ENCODE peak calls at places on chromosomes 4 and X, in five cellular contexts. J, N, A, H and T are unnamed samples.

GRCh38 chr4:6687947-6688878 is 5.5 kb upstream of the S100P start:
- DNase-seq in H (no peak), A (no peak), N (no peak), J (no peak), T (no peak)

GRCh38 chr4:105122334-105122733 is 24.3 kb upstream of the TET2 start:
- DNase-seq in J (no peak), A (peak; percentile 20), N (no peak), H (no peak), T (peak; percentile 11)

GRCh38 chrX:41122664-41123257 is 37.5 kb downstream of the USP9X start:
- DNase-seq in H (no peak), N (no peak), A (no peak), J (no peak), T (no peak)

GRCh38 chr4:138751290-138751689 is 264.3 kb upstream of the NOCT start:
- DNase-seq in A (no peak), N (no peak), J (no peak), H (no peak), T (no peak)

GRCh38 chr4:16202598-16202997 is 23.7 kb downstream of the TAPT1 start:
- DNase-seq in H (no peak), J (no peak), A (no peak), N (no peak), T (no peak)

GRCh38 chr4:77699731-77700210 is 94.2 kb downstream of the CXCL13 start:
- DNase-seq in J (no peak), A (peak; percentile 71), H (no peak), N (no peak), T (peak; percentile 80)

GRCh38 chrX:44675364-44676024 is 132.8 kb upstream of the FUNDC1 start:
- DNase-seq in N (peak; percentile 50), A (no peak), J (no peak), H (no peak), T (peak; percentile 98)

GRCh38 chr4:94533405-94534223 is 81.9 kb downstream of the PDLIM5 start:
- DNase-seq in A (no peak), J (no peak), H (no peak), N (no peak), T (peak; percentile 35)

GRCh38 chrX:41304178-41304577 is 29.8 kb upstream of the DDX3X start:
- DNase-seq in H (no peak), N (no peak), J (no peak), A (no peak), T (no peak)

GRCh38 chr4:57442834-57443291 is 332.7 kb upstream of the IGFBP7 start:
- DNase-seq in J (no peak), N (peak; percentile 31), H (no peak), A (peak; percentile 73), T (peak; percentile 29)

GRCh38 chr4:26860922-26861433 is 337 bp downstream of the STIM2 start:
- DNase-seq in A (peak; percentile 74), H (peak; percentile 89), J (peak; percentile 90), N (peak; percentile 52), T (peak; percentile 57)

GRCh38 chr4:186840771-186841301 is 117.2 kb upstream of the FAT1 start:
- DNase-seq in N (no peak), J (no peak), A (no peak), H (no peak), T (no peak)

GRCh38 chr4:1318488-1319213 is 28.4 kb upstream of the UVSSA start:
- DNase-seq in J (peak; percentile 48), H (peak; percentile 61), N (peak; percentile 24), A (no peak), T (no peak)

GRCh38 chrX:155313766-155314165 is 20.6 kb downstream of the CLIC2 start:
- DNase-seq in J (no peak), H (no peak), A (no peak), N (no peak), T (no peak)

GRCh38 chr4:76058888-76059426 is 15.6 kb upstream of the ART3 start:
- DNase-seq in J (no peak), N (no peak), H (no peak), A (no peak), T (no peak)

GRCh38 chr4:84647307-84647884 is 64.5 kb downstream of the CDS1 start:
- DNase-seq in J (no peak), H (no peak), N (no peak), A (no peak), T (no peak)

GRCh38 chrX:117711774-117712173 is 404.8 kb downstream of the KLHL13 start:
- DNase-seq in H (no peak), N (no peak), A (no peak), J (no peak), T (no peak)

GRCh38 chr4:4386296-4386735 is 586 bp upstream of the NSG1 start:
- DNase-seq in A (peak; percentile 35), N (no peak), H (peak; percentile 68), J (no peak), T (peak; percentile 23)

GRCh38 chr4:123922847-123923246 is 526.3 kb downstream of the SPRY1 start:
- DNase-seq in A (no peak), N (no peak), J (no peak), H (no peak), T (peak; percentile 27)

GRCh38 chrX:10240918-10241317 is 84.1 kb downstream of the CLCN4 start:
- DNase-seq in H (no peak), J (no peak), A (no peak), N (no peak), T (peak; percentile 76)

GRCh38 chrX:49970699-49971098 is 48.3 kb downstream of the CLCN5 start:
- DNase-seq in J (no peak), A (no peak), H (no peak), N (no peak), T (no peak)

GRCh38 chr4:1405249-1405635 is 1.0 kb downstream of the NKX1-1 start:
- DNase-seq in J (peak; percentile 18), A (no peak), N (no peak), H (no peak), T (no peak)

GRCh38 chrX:72021975-72022374 is 109.7 kb downstream of the RTL5 start:
- DNase-seq in A (no peak), J (no peak), H (peak; percentile 28), N (no peak), T (no peak)

GRCh38 chr4:139582044-139582443 is 26.0 kb upstream of the SETD7 start:
- DNase-seq in A (no peak), J (no peak), H (no peak), N (no peak), T (no peak)

GRCh38 chr4:4333265-4333706 is 43.2 kb downstream of the ZBTB49 start:
- DNase-seq in J (no peak), N (peak; percentile 50), A (no peak), H (peak; percentile 84), T (peak; percentile 41)

GRCh38 chrX:154412468-154412867 is 1.1 kb downstream of the TAFAZZIN start:
- DNase-seq in A (no peak), H (no peak), J (no peak), N (peak; percentile 64), T (no peak)

GRCh38 chr4:113943863-113944262 is 35.6 kb downstream of the ARSJ start:
- DNase-seq in H (no peak), J (no peak), N (no peak), A (no peak), T (no peak)

GRCh38 chr4:175298119-175298518 is 380.0 kb downstream of the ADAM29 start:
- DNase-seq in H (no peak), N (no peak), J (no peak), A (no peak), T (peak; percentile 23)

GRCh38 chrX:149120459-149120858 is 384.6 kb downstream of the IDS start:
- DNase-seq in H (no peak), A (no peak), J (no peak), N (no peak), T (no peak)

GRCh38 chr4:53507671-53508286 is 83.5 kb downstream of the LNX1 start:
- DNase-seq in N (peak; percentile 87), H (peak; percentile 84), J (peak; percentile 76), A (no peak), T (no peak)

GRCh38 chr4:78293348-78293747 is 236.2 kb downstream of the FRAS1 start:
- DNase-seq in N (no peak), H (no peak), A (no peak), J (no peak), T (no peak)

GRCh38 chr4:112279025-112279881 is 6.5 kb downstream of the TIFA start:
- DNase-seq in J (no peak), A (no peak), H (no peak), N (no peak), T (no peak)

GRCh38 chrX:23990455-23990854 is 36.5 kb downstream of the KLHL15 start:
- DNase-seq in J (no peak), H (no peak), A (no peak), N (no peak), T (no peak)

GRCh38 chrX:23993012-23993633 is 33.9 kb downstream of the KLHL15 start:
- DNase-seq in H (no peak), A (no peak), N (no peak), J (no peak), T (no peak)

GRCh38 chrX:23989689-23990088 is 37.3 kb downstream of the KLHL15 start:
- DNase-seq in N (no peak), A (no peak), J (no peak), H (no peak), T (no peak)
- H3K36me3 ChIP-seq in N (no peaks in the 10 kb centered on the region), A (peaks cover 33% of the 10 kb centered on the region), J (peaks cover 14% of the 10 kb centered on the region), H (peaks cover 4% of the 10 kb centered on the region), T (peaks cover 3% of the 10 kb centered on the region)

DNA sequence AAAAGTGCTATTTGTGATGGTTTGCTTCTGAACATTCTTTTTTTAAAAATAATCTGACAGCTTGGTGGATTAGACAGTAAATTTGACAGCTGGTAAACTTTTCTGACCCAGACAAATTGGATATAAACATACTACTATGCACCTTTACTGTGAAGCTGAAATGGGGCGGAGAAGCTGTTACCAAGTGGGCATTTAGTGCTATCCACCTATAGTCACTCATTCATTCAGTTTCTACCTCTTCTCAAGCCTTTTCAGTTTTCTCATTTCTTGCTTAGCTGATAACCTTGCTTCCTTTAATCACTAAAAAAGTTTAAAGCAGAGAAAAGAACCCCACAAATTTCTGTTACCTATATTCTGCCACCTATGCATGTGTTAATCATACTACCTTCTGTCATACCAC is 5.2 kb downstream of the RPS3A start:
- DNase-seq in J (no peak), N (no peak), H (no peak), A (no peak), T (no peak)
- H3K36me3 ChIP-seq in J (peaks cover 90% of the 10 kb centered on the region), N (peaks cover 3% of the 10 kb centered on the region), H (peaks cover 10% of the 10 kb centered on the region), A (peaks cover 34% of the 10 kb centered on the region), T (peaks cover 51% of the 10 kb centered on the region)

GRCh38 chrX:1427756-1428155 is 25.0 kb downstream of the ASMTL start:
- DNase-seq in J (peak; percentile 82), N (peak; percentile 22), H (peak; percentile 80), A (no peak), T (no peak)
- H3K36me3 ChIP-seq in J (peaks cover 36% of the 10 kb centered on the region), N (no peaks in the 10 kb centered on the region), H (peaks cover 5% of the 10 kb centered on the region), A (no peaks in the 10 kb centered on the region), T (no peaks in the 10 kb centered on the region)

GRCh38 chr4:42482516-42483327 is 85.4 kb downstream of the SHISA3 start:
- DNase-seq in H (no peak), A (no peak), N (no peak), J (no peak), T (no peak)
- H3K36me3 ChIP-seq in H (no peaks in the 10 kb centered on the region), A (no peaks in the 10 kb centered on the region), N (no peaks in the 10 kb centered on the region), J (no peaks in the 10 kb centered on the region), T (no peaks in the 10 kb centered on the region)

DNA sequence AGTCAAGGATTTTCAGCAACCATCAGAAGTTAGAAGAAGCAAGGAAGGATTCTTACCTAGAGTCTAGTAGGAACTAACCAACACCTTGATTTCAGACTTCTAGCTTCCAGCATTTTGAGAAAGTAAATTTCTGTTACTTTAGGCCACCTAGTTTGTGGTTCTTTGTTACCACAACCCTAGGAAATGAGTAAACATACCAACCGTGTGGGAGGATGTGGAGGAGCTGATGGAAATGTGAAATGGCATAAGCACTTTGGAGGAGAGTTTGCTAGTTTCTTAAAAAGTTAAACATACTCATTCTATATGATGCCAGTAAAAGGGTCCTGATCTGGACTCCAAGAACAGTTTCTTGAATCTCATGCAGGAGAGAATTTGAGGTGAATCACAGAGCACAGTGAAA is 679.4 kb downstream of the PDHA2 start:
- DNase-seq in N (no peak), A (no peak), J (no peak), H (no peak), T (no peak)
- H3K36me3 ChIP-seq in N (no peaks in the 10 kb centered on the region), A (no peaks in the 10 kb centered on the region), J (no peaks in the 10 kb centered on the region), H (no peaks in the 10 kb centered on the region), T (no peaks in the 10 kb centered on the region)